ENCODE peak calls at places on chromosomes 11 and 22, in six cellular contexts. N is K562, M is neural progenitor cell, C is astrocyte, F is fibroblast of lung, W is HCT116. J is an unnamed sample.

GRCh38 chr11:46380340-46381045 is 976 bp upstream of the MDK start:
- DNase-seq in W (no peak), C (no peak), M (peak; percentile 91), F (peak; percentile 26), N (peak; percentile 87), J (peak; percentile 41)

GRCh38 chr11:109940816-109941215 is 152.4 kb upstream of the ZC3H12C start:
- DNase-seq in F (peak; percentile 81), M (no peak), N (peak; percentile 23), W (peak; percentile 39), C (peak; percentile 89), J (no peak)

GRCh38 chr11:112881461-112881860 is 79.8 kb upstream of the NCAM1 start:
- DNase-seq in F (peak; percentile 18), M (peak; percentile 79), N (peak; percentile 68), W (no peak), C (peak; percentile 67), J (no peak)

GRCh38 chr11:46895821-46896220 is 22.5 kb downstream of the LRP4 start:
- DNase-seq in F (no peak), W (no peak), C (peak; percentile 17), M (no peak), N (no peak), J (no peak)

GRCh38 chr11:33723238-33723881 is 12.9 kb downstream of the CD59 start:
- DNase-seq in M (no peak), N (peak; percentile 64), F (peak; percentile 93), C (peak; percentile 92), W (peak; percentile 72), J (no peak)

GRCh38 chr11:10934293-10934850 is 76.5 kb upstream of the ZBED5 start:
- DNase-seq in M (no peak), F (no peak), W (peak; percentile 35), N (peak; percentile 41), C (no peak), J (peak; percentile 71)

GRCh38 chr11:116513894-116514293 is 258.9 kb downstream of the BUD13 start:
- DNase-seq in N (peak; percentile 63), C (peak; percentile 8), W (peak; percentile 46), M (peak; percentile 69), F (peak; percentile 3), J (peak; percentile 59)

GRCh38 chr11:102798012-102798746 is at the start of gene MMP1:
- DNase-seq in N (no peak), M (no peak), W (no peak), F (peak; percentile 72), C (peak; percentile 76), J (no peak)

GRCh38 chr11:128610765-128611617 is 23.6 kb upstream of the ETS1 start:
- DNase-seq in C (no peak), W (no peak), F (no peak), N (no peak), M (no peak), J (peak; percentile 97)

GRCh38 chr11:1760351-1761109 is 3.2 kb downstream of the CTSD start:
- DNase-seq in M (no peak), C (peak; percentile 41), F (peak; percentile 62), N (no peak), W (no peak), J (no peak)

GRCh38 chr11:46896719-46897406 is 21.5 kb downstream of the LRP4 start:
- DNase-seq in M (peak; percentile 39), C (no peak), W (peak; percentile 12), F (peak; percentile 40), N (no peak), J (peak; percentile 50)

GRCh38 chr11:1270476-1270875 is 39.0 kb downstream of the TOLLIP start:
- DNase-seq in N (no peak), C (no peak), W (no peak), M (no peak), F (no peak), J (no peak)

GRCh38 chr11:13972958-13973357 is 10.4 kb downstream of the SPON1 start:
- DNase-seq in N (no peak), C (no peak), F (no peak), M (no peak), W (no peak), J (no peak)

GRCh38 chr11:36240746-36241295 is 48.4 kb downstream of the COMMD9 start:
- DNase-seq in C (no peak), N (no peak), W (no peak), M (no peak), F (no peak), J (no peak)

GRCh38 chr22:33902073-33902472 is 18.2 kb downstream of the LARGE1 start:
- DNase-seq in C (no peak), M (no peak), F (no peak), N (no peak), W (no peak), J (no peak)

GRCh38 chr11:111833524-111833923 is 37.9 kb downstream of the ALG9 start:
- DNase-seq in N (no peak), W (no peak), F (no peak), M (no peak), C (no peak), J (no peak)

GRCh38 chr11:88115828-88116410 is 59.3 kb downstream of the RAB38 start:
- DNase-seq in W (no peak), F (no peak), N (no peak), C (no peak), M (peak; percentile 68), J (no peak)

GRCh38 chr22:17903564-17904295 is 120.6 kb downstream of the MICAL3 start:
- DNase-seq in W (no peak), N (no peak), M (peak; percentile 92), F (no peak), C (no peak), J (no peak)

GRCh38 chr11:87142594-87142993 is 104.9 kb downstream of the TMEM135 start:
- DNase-seq in N (no peak), W (no peak), M (no peak), F (no peak), C (no peak), J (no peak)

GRCh38 chr11:5992604-5993251 is 5.9 kb upstream of the OR52L1 start:
- DNase-seq in C (no peak), M (peak; percentile 44), W (peak; percentile 13), N (peak; percentile 56), F (peak; percentile 4), J (peak; percentile 22)

GRCh38 chr11:84089072-84090057 is 803.2 kb upstream of the CCDC90B start:
- DNase-seq in W (no peak), M (no peak), F (peak; percentile 1), C (no peak), N (no peak), J (no peak)

GRCh38 chr11:8268530-8269461 is 5.1 kb upstream of the LMO1 start:
- DNase-seq in F (no peak), N (no peak), M (peak; percentile 80), W (no peak), C (no peak), J (no peak)
- TF ChIP-seq EZH2 in F (peak; percentile 77), N (no peak), M (no peak), W (no peak), C (peak; percentile 92), J (no peak)

DNA sequence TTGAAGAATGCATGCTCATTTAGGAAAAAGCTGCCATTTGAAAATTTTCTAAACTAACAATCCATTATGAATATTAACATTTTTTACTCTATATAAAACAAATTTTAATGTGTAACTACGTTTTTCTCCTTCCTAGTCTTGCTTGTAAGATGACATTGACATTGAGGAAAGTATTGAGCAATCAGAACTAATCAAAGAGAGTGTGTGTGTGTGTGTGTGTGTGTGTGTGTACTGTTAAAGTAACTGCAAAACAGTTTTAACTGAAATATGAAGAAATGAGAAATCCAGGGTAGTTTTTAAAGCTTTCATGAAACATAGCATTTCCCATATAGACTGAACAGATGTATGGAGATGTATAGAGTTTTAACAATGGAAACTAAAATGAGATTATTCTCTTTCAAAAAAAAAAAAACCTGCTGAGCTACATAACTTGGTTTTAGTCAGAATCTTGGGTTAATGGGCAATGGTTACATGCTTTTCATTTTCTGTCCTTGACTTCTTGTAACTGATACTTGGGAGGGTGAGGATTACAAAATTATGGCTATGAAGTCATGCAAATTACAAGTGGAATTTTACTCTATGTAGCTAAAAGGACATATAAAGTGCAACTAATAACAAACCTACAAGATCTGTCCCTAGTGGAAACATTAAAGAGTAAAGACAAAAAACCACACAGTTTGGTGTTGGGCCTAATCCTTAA is 2.0 kb downstream of the PDGFD start:
- DNase-seq in M (no peak), N (no peak), C (no peak), F (no peak), W (no peak), J (no peak)
- H3K4me3 ChIP-seq in M (no peak overlapping the region), N (no peak overlapping the region), C (no peak overlapping the region), F (no peak overlapping the region), W (no peak overlapping the region), J (no peak overlapping the region)

GRCh38 chr11:8263769-8264410 is at the start of gene LMO1:
- DNase-seq in C (peak; percentile 40), M (peak; percentile 94), F (peak; percentile 76), W (peak; percentile 44), N (peak; percentile 86), J (peak; percentile 68)
- TF ChIP-seq EZH2 in C (no peak), M (no peak), F (no peak), W (no peak), N (no peak), J (no peak)

GRCh38 chr11:65524747-65525658 is at the start of gene SCYL1:
- DNase-seq in F (peak; percentile 87), M (peak; percentile 88), N (peak; percentile 94), C (peak; percentile 41), W (no peak), J (peak; percentile 68)

GRCh38 chr11:65524010-65524746 is 705 bp upstream of the SCYL1 start:
- DNase-seq in M (no peak), C (no peak), N (peak; percentile 38), F (no peak), W (no peak), J (no peak)

GRCh38 chr11:65526744-65527143 is 1.9 kb downstream of the SCYL1 start:
- DNase-seq in N (no peak), C (no peak), W (no peak), M (no peak), F (no peak), J (no peak)

GRCh38 chr11:65528819-65529350 is 4.0 kb downstream of the SCYL1 start:
- DNase-seq in C (no peak), M (no peak), N (no peak), W (no peak), F (no peak), J (no peak)

GRCh38 chr11:65525659-65526480 is 987 bp downstream of the SCYL1 start:
- DNase-seq in W (no peak), N (peak; percentile 16), C (no peak), M (no peak), F (no peak), J (no peak)
- H3K4me3 ChIP-seq in W (peak overlapping the region; percentile 90), N (peak overlapping the region; percentile 100), C (peak overlapping the region; percentile 73), M (peak overlapping the region; percentile 99), F (peak overlapping the region; percentile 85), J (peak overlapping the region; percentile 100)

GRCh38 chr22:39153220-39153860 is 860 bp upstream of the CBX7 start:
- DNase-seq in C (no peak), N (no peak), F (no peak), W (no peak), M (peak; percentile 38), J (no peak)
- TF ChIP-seq EZH2 in C (peak; percentile 80), N (no peak), F (no peak), W (no peak), M (peak; percentile 85), J (no peak)

J was measured in MM.1S.